ENCODE peak calls at places on chromosomes 11 and 22, in eight cellular contexts. J is lower leg skin, C is fibroblast of mammary gland, E is A549, K is epithelial cell of esophagus, R is SK-N-SH, L is suprapubic skin, Z is heart right ventricle. M is an unnamed sample.

GRCh38 chr11:134347441-134347840 is 15.7 kb downstream of the GLB1L2 start:
- DNase-seq in J (no peak), C (no peak), E (no peak), K (no peak), R (no peak), L (peak; percentile 28), Z (no peak), M (peak; percentile 31)

GRCh38 chr11:4531666-4532065 is 13.3 kb upstream of the OR52M1 start:
- DNase-seq in J (no peak), C (no peak), E (no peak), K (no peak), R (no peak), L (no peak), Z (no peak), M (no peak)

GRCh38 chr11:34616830-34617504 is 3.9 kb upstream of the EHF start:
- DNase-seq in J (no peak), C (no peak), E (no peak), K (no peak), R (no peak), L (no peak), Z (peak; percentile 38), M (no peak)

GRCh38 chr11:117885777-117886176 is 9.3 kb upstream of the FXYD6 start:
- DNase-seq in J (no peak), C (peak; percentile 8), E (no peak), K (no peak), R (no peak), L (no peak), Z (peak; percentile 89), M (peak; percentile 53)

GRCh38 chr11:98568011-98568410 is 452.7 kb upstream of the CNTN5 start:
- DNase-seq in J (no peak), C (peak; percentile 43), E (no peak), K (peak; percentile 39), R (no peak), L (no peak), Z (no peak), M (no peak)

GRCh38 chr11:1504164-1504563 is 17.6 kb upstream of the MOB2 start:
- DNase-seq in J (no peak), C (no peak), E (no peak), K (no peak), R (no peak), L (no peak), Z (no peak), M (no peak)

GRCh38 chr22:38033522-38034277 is 23.5 kb upstream of the PICK1 start:
- DNase-seq in J (no peak), C (no peak), E (no peak), K (no peak), R (no peak), L (no peak), Z (no peak), M (no peak)

GRCh38 chr11:45210846-45211245 is 64.4 kb downstream of the PRDM11 start:
- DNase-seq in J (no peak), C (no peak), E (no peak), K (no peak), R (no peak), L (no peak), Z (no peak), M (no peak)

GRCh38 chr11:117796456-117797428 is at the start of gene DSCAML1:
- DNase-seq in J (no peak), C (no peak), E (no peak), K (peak; percentile 18), R (peak; percentile 87), L (no peak), Z (no peak), M (no peak)

GRCh38 chr22:20456064-20456721 is 18.6 kb upstream of the SCARF2 start:
- DNase-seq in J (peak; percentile 58), C (peak; percentile 83), E (peak; percentile 72), K (peak; percentile 81), R (peak; percentile 91), L (peak; percentile 82), Z (peak; percentile 75), M (peak; percentile 87)

GRCh38 chr11:29022676-29023075 is 914.5 kb downstream of the METTL15 start:
- DNase-seq in J (no peak), C (no peak), E (no peak), K (peak; percentile 48), R (no peak), L (no peak), Z (no peak), M (no peak)

GRCh38 chr11:125494987-125495725 is 909 bp downstream of the FEZ1 start:
- DNase-seq in J (no peak), C (peak; percentile 33), E (no peak), K (peak; percentile 77), R (peak; percentile 76), L (peak; percentile 59), Z (peak; percentile 12), M (peak; percentile 70)

GRCh38 chr11:76225122-76225584 is 18.9 kb upstream of the WNT11 start:
- DNase-seq in J (no peak), C (no peak), E (no peak), K (no peak), R (no peak), L (no peak), Z (peak; percentile 23), M (no peak)

GRCh38 chr11:91798240-91798639 is 426.4 kb upstream of the FAT3 start:
- DNase-seq in J (no peak), C (no peak), E (no peak), K (no peak), R (no peak), L (no peak), Z (no peak), M (no peak)

GRCh38 chr11:112942966-112943643 is 18.1 kb upstream of the NCAM1 start:
- DNase-seq in J (no peak), C (no peak), E (no peak), K (no peak), R (no peak), L (no peak), Z (no peak), M (no peak)

GRCh38 chr11:708511-708910 is 2.5 kb downstream of the EPS8L2 start:
- DNase-seq in J (no peak), C (no peak), E (no peak), K (no peak), R (peak; percentile 24), L (peak; percentile 60), Z (no peak), M (no peak)

DNA sequence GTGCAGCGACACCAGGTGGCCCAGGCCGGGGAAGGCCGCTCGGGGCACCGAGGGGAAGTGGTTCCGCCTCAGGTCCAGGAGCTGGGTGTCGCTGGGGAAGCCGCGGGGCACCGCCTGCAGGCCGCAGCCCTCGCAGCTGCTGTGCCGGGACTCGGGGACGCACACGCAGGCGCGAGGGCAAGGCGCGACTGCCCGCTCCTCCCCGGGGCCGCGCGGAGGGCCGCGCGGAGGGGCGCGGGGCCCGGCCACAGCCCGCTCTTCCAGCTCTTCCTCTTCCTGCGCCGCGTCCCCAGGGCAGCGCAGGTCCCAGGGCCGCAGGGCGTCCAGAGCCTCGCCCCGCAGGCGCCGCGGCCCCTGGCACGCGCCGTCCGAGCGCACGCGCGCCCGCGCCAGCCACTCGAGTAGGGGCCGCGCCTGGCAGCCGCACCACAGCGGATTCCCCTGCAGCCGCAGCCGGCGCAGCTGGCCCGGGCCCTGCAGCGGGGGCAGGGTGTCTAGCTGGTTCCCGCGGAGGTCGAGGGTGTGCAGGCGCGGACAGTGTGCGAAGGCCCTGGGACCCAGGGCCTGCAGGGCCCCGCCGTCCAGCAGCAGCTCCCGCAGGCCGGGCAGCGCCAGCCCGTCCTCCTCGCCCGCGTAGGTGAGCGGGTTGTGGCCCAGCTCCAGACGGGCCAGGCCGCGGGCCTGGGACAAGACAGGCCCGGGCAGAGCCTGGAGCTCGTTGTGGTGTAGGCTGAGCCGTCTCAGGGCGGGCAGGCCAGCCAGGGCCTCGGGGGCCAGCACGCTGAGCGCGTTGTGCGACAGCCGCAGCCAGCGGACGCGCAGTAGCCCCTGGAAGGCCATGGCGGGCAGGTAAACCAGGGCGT is 2.8 kb downstream of the CHADL start:
- DNase-seq in J (peak; percentile 51), C (peak; percentile 26), E (no peak), K (peak; percentile 74), R (peak; percentile 61), L (no peak), Z (peak; percentile 64), M (no peak)
- TF ChIP-seq CTCF in J (no peak), C (no peak), E (no peak), K (peak; percentile 46), R (no peak), L (peak; percentile 64), Z (no peak), M (peak; percentile 64)

DNA sequence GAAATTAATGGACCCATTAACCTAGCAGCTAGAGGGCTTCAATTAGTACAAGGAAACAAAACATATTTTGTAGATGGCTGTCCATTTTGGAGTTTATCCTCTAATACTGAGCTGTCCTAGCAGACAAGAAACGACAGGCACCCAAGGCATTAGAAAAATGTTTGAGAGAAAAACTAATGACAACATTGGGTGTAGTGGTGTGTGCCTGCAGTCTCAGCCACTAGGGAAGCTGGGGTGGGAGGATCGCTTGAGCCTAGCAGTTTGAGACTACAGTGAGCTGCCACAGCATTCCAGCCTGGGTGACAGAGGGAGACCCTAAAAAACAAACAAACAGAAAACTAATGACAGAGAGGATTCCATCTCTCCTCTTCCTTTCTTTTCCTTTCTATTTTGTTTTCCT is 1.5 kb downstream of the A4GALT start:
- DNase-seq in J (no peak), C (no peak), E (no peak), K (peak; percentile 55), R (no peak), L (no peak), Z (no peak), M (no peak)
- TF ChIP-seq CTCF in J (no peak), C (no peak), E (no peak), K (peak; percentile 24), R (no peak), L (no peak), Z (no peak), M (peak; percentile 16)

GRCh38 chr22:17167486-17167885 is 8.4 kb upstream of the HDHD5 start:
- DNase-seq in J (no peak), C (no peak), E (no peak), K (no peak), R (no peak), L (no peak), Z (peak; percentile 74), M (no peak)

GRCh38 chr22:17172172-17172833 is 13.2 kb upstream of the HDHD5 start:
- DNase-seq in J (no peak), C (no peak), E (no peak), K (peak; percentile 3), R (peak; percentile 34), L (no peak), Z (peak; percentile 53), M (no peak)

GRCh38 chr22:17171313-17172171 is 12.5 kb upstream of the HDHD5 start:
- DNase-seq in J (peak; percentile 72), C (peak; percentile 85), E (peak; percentile 84), K (peak; percentile 75), R (peak; percentile 96), L (peak; percentile 92), Z (peak; percentile 93), M (peak; percentile 92)

GRCh38 chr22:17176715-17177114 is 17.6 kb upstream of the HDHD5 start:
- DNase-seq in J (no peak), C (no peak), E (no peak), K (no peak), R (no peak), L (no peak), Z (no peak), M (no peak)

DNA sequence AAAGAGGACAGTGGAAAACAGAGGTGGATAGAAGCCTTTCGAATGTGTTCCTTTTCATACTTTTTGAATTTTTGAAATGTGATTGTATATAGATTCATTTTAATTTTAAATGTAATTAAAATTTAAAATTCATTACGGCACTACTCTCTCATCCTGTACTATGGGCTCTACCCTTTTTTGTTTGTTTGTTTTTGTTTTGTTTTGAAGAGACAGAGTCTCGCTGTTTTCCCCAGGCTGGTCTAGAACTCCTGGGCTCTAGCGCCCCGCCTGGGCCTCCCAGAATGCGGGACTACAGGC is 11.9 kb upstream of the HDHD5 start:
- DNase-seq in J (no peak), C (no peak), E (no peak), K (no peak), R (no peak), L (no peak), Z (no peak), M (no peak)
- TF ChIP-seq CTCF in J (no peak), C (peak; percentile 27), E (no peak), K (no peak), R (no peak), L (no peak), Z (no peak), M (no peak)

GRCh38 chr11:8794677-8795103 is 112.1 kb downstream of the RPL27A start:
- DNase-seq in J (no peak), C (no peak), E (peak; percentile 27), K (no peak), R (no peak), L (no peak), Z (no peak), M (no peak)
- TF ChIP-seq CTCF in J (no peak), C (peak; percentile 22), E (no peak), K (peak; percentile 29), R (peak; percentile 27), L (no peak), Z (peak; percentile 25), M (peak; percentile 53)